ENCODE peak calls at places on chromosomes 16 and 17, in five cellular contexts. One of them, this sample, is unnamed.

GRCh38 chr16:69003500-69003899 is 102.0 kb upstream of the HAS3 start:
- DNase-seq in upper lobe of right lung: no peak
- DNase-seq in tibial artery: no peak
- DNase-seq in stomach: no peak
- DNase-seq in HEK293T: no peak
- DNase-seq in this sample: peak

GRCh38 chr17:29572691-29573557 is 4.4 kb downstream of the TP53I13 start:
- DNase-seq in stomach: peak
- DNase-seq in HEK293T: no peak
- DNase-seq in tibial artery: no peak
- DNase-seq in upper lobe of right lung: peak
- DNase-seq in this sample: no peak

GRCh38 chr16:31265329-31266245 is 5.8 kb downstream of the ITGAM start:
- DNase-seq in tibial artery: no peak
- DNase-seq in HEK293T: no peak
- DNase-seq in upper lobe of right lung: peak
- DNase-seq in stomach: peak
- DNase-seq in this sample: peak

GRCh38 chr16:89656435-89657121 is 930 bp downstream of the CHMP1A start:
- DNase-seq in tibial artery: no peak
- DNase-seq in stomach: no peak
- DNase-seq in upper lobe of right lung: no peak
- DNase-seq in HEK293T: no peak
- DNase-seq in this sample: no peak

GRCh38 chr16:89890200-89890599 is 16.8 kb downstream of the TCF25 start:
- DNase-seq in upper lobe of right lung: no peak
- DNase-seq in tibial artery: no peak
- DNase-seq in stomach: no peak
- DNase-seq in HEK293T: no peak
- DNase-seq in this sample: no peak

GRCh38 chr16:457732-458400 is 32.4 kb downstream of the RAB11FIP3 start:
- DNase-seq in tibial artery: no peak
- DNase-seq in HEK293T: no peak
- DNase-seq in stomach: no peak
- DNase-seq in upper lobe of right lung: no peak
- DNase-seq in this sample: no peak

GRCh38 chr17:21213491-21214014 is 408 bp downstream of the TMEM11 start:
- DNase-seq in tibial artery: peak
- DNase-seq in HEK293T: peak
- DNase-seq in upper lobe of right lung: peak
- DNase-seq in stomach: peak
- DNase-seq in this sample: peak

GRCh38 chr16:14576532-14576931 is 53.5 kb downstream of the PARN start:
- DNase-seq in tibial artery: no peak
- DNase-seq in stomach: no peak
- DNase-seq in upper lobe of right lung: no peak
- DNase-seq in HEK293T: no peak
- DNase-seq in this sample: no peak

GRCh38 chr17:82667668-82668000 is 19.4 kb upstream of the WDR45B start:
- DNase-seq in HEK293T: no peak
- DNase-seq in stomach: no peak
- DNase-seq in tibial artery: no peak
- DNase-seq in upper lobe of right lung: no peak
- DNase-seq in this sample: no peak

GRCh38 chr17:82964851-82965341 is 114.5 kb upstream of the METRNL start:
- DNase-seq in stomach: no peak
- DNase-seq in HEK293T: no peak
- DNase-seq in tibial artery: no peak
- DNase-seq in upper lobe of right lung: peak
- DNase-seq in this sample: no peak

GRCh38 chr16:50153648-50154368 is 702 bp downstream of the TENT4B start:
- DNase-seq in HEK293T: peak
- DNase-seq in stomach: no peak
- DNase-seq in tibial artery: peak
- DNase-seq in upper lobe of right lung: peak
- DNase-seq in this sample: peak

GRCh38 chr16:424033-424622 is 1.3 kb upstream of the RAB11FIP3 start:
- DNase-seq in upper lobe of right lung: no peak
- DNase-seq in HEK293T: no peak
- DNase-seq in stomach: peak
- DNase-seq in tibial artery: peak
- DNase-seq in this sample: peak

GRCh38 chr17:40486513-40487370 is 14.7 kb downstream of the TNS4 start:
- DNase-seq in stomach: no peak
- DNase-seq in upper lobe of right lung: no peak
- DNase-seq in HEK293T: no peak
- DNase-seq in tibial artery: no peak
- DNase-seq in this sample: no peak

GRCh38 chr17:57516290-57517215 is 228.5 kb downstream of the CCDC182 start:
- DNase-seq in HEK293T: no peak
- DNase-seq in upper lobe of right lung: no peak
- DNase-seq in stomach: no peak
- DNase-seq in tibial artery: no peak
- DNase-seq in this sample: no peak

GRCh38 chr16:53886482-53887378 is 182.8 kb downstream of the FTO start:
- DNase-seq in tibial artery: no peak
- DNase-seq in HEK293T: no peak
- DNase-seq in upper lobe of right lung: no peak
- DNase-seq in stomach: no peak
- DNase-seq in this sample: no peak

GRCh38 chr16:85969159-85969558 is 70.2 kb downstream of the IRF8 start:
- DNase-seq in stomach: no peak
- DNase-seq in HEK293T: no peak
- DNase-seq in tibial artery: no peak
- DNase-seq in upper lobe of right lung: no peak
- DNase-seq in this sample: no peak

GRCh38 chr16:73523209-73523608 is 475.3 kb upstream of the ZFHX3 start:
- DNase-seq in tibial artery: no peak
- DNase-seq in stomach: no peak
- DNase-seq in HEK293T: no peak
- DNase-seq in upper lobe of right lung: no peak
- DNase-seq in this sample: no peak

GRCh38 chr17:17938388-17939107 is 33.7 kb downstream of the TOM1L2 start:
- DNase-seq in upper lobe of right lung: no peak
- DNase-seq in stomach: no peak
- DNase-seq in HEK293T: no peak
- DNase-seq in tibial artery: no peak
- DNase-seq in this sample: no peak

GRCh38 chr17:68175905-68176304 is 71.9 kb upstream of the AMZ2 start:
- DNase-seq in upper lobe of right lung: no peak
- DNase-seq in tibial artery: no peak
- DNase-seq in stomach: no peak
- DNase-seq in HEK293T: no peak
- DNase-seq in this sample: no peak

GRCh38 chr16:27337024-27337423 is 23.2 kb downstream of the IL4R start:
- DNase-seq in upper lobe of right lung: no peak
- DNase-seq in HEK293T: no peak
- DNase-seq in tibial artery: no peak
- DNase-seq in stomach: no peak
- DNase-seq in this sample: no peak

GRCh38 chr16:70646260-70647241 is at the start of gene IL34:
- DNase-seq in upper lobe of right lung: no peak
- DNase-seq in HEK293T: peak
- DNase-seq in tibial artery: peak
- DNase-seq in stomach: no peak
- DNase-seq in this sample: no peak

GRCh38 chr17:79850571-79851460 is 11.6 kb upstream of the CBX4 start:
- DNase-seq in tibial artery: no peak
- DNase-seq in HEK293T: no peak
- DNase-seq in upper lobe of right lung: no peak
- DNase-seq in stomach: no peak
- DNase-seq in this sample: peak

GRCh38 chr16:66512589-66513404 is 37.1 kb downstream of the TK2 start:
- DNase-seq in HEK293T: no peak
- DNase-seq in upper lobe of right lung: no peak
- DNase-seq in stomach: peak
- DNase-seq in tibial artery: peak
- DNase-seq in this sample: no peak

GRCh38 chr16:89034573-89034961 is 57.6 kb upstream of the CBFA2T3 start:
- DNase-seq in upper lobe of right lung: no peak
- DNase-seq in HEK293T: no peak
- DNase-seq in tibial artery: no peak
- DNase-seq in stomach: no peak
- DNase-seq in this sample: no peak

GRCh38 chr16:20359997-20360396 is 7.5 kb upstream of the UMOD start:
- DNase-seq in upper lobe of right lung: no peak
- DNase-seq in tibial artery: no peak
- DNase-seq in stomach: no peak
- DNase-seq in HEK293T: peak
- DNase-seq in this sample: no peak

GRCh38 chr16:84169765-84170310 is 17.0 kb downstream of the TAF1C start:
- DNase-seq in stomach: no peak
- DNase-seq in HEK293T: no peak
- DNase-seq in upper lobe of right lung: no peak
- DNase-seq in tibial artery: no peak
- DNase-seq in this sample: no peak

GRCh38 chr17:35627417-35627816 is 40.3 kb downstream of the AP2B1 start:
- DNase-seq in HEK293T: no peak
- DNase-seq in upper lobe of right lung: no peak
- DNase-seq in tibial artery: no peak
- DNase-seq in stomach: no peak
- DNase-seq in this sample: no peak

GRCh38 chr16:75074920-75075687 is 41.5 kb downstream of the LDHD start:
- DNase-seq in HEK293T: no peak
- DNase-seq in upper lobe of right lung: no peak
- DNase-seq in stomach: peak
- DNase-seq in tibial artery: no peak
- DNase-seq in this sample: no peak

GRCh38 chr17:4176803-4177472 is 33.9 kb downstream of the CYB5D2 start:
- DNase-seq in HEK293T: no peak
- DNase-seq in tibial artery: no peak
- DNase-seq in stomach: no peak
- DNase-seq in upper lobe of right lung: no peak
- DNase-seq in this sample: no peak

GRCh38 chr17:8552582-8553320 is 77.8 kb downstream of the MYH10 start:
- DNase-seq in tibial artery: no peak
- DNase-seq in stomach: no peak
- DNase-seq in upper lobe of right lung: no peak
- DNase-seq in HEK293T: no peak
- DNase-seq in this sample: peak

GRCh38 chr17:56978441-56979090 is 635 bp downstream of the SCPEP1 start:
- DNase-seq in stomach: no peak
- DNase-seq in HEK293T: no peak
- DNase-seq in upper lobe of right lung: no peak
- DNase-seq in tibial artery: no peak
- DNase-seq in this sample: peak

GRCh38 chr16:51120289-51121008 is 30.6 kb downstream of the SALL1 start:
- DNase-seq in upper lobe of right lung: no peak
- DNase-seq in stomach: no peak
- DNase-seq in HEK293T: no peak
- DNase-seq in tibial artery: no peak
- DNase-seq in this sample: no peak

GRCh38 chr17:63911657-63912100 is 621 bp upstream of the CSHL1 start:
- DNase-seq in upper lobe of right lung: peak
- DNase-seq in HEK293T: peak
- DNase-seq in stomach: peak
- DNase-seq in tibial artery: no peak
- DNase-seq in this sample: peak

GRCh38 chr16:2482181-2483107 is 7.5 kb downstream of the TBC1D24 start:
- DNase-seq in stomach: no peak
- DNase-seq in upper lobe of right lung: no peak
- DNase-seq in tibial artery: peak
- DNase-seq in HEK293T: no peak
- DNase-seq in this sample: no peak

This sample was measured in RKO.